ENCODE peak calls at places on chromosomes 13 and 19, in five cellular contexts. U, J, F, W and P are unnamed samples.

GRCh38 chr19:9039728-9040127 is 29.5 kb upstream of the MUC16 start:
- DNase-seq in J (no peak), W (no peak), F (no peak), U (no peak), P (no peak)

GRCh38 chr19:18073197-18073596 is 13.5 kb downstream of the IL12RB1 start:
- DNase-seq in U (no peak), F (no peak), W (no peak), J (no peak), P (no peak)

GRCh38 chr19:49361438-49362047 is 673 bp downstream of the TEAD2 start:
- DNase-seq in W (peak; percentile 20), U (no peak), J (no peak), F (peak; percentile 19), P (peak; percentile 27)

GRCh38 chr13:34162545-34162936 is 344.6 kb downstream of the RFC3 start:
- DNase-seq in W (no peak), F (no peak), J (no peak), U (no peak), P (no peak)

GRCh38 chr19:2045501-2046045 is 5.5 kb downstream of the MKNK2 start:
- DNase-seq in U (no peak), F (no peak), J (peak; percentile 19), W (no peak), P (no peak)

GRCh38 chr13:24244802-24245201 is 64.6 kb upstream of the C1QTNF9 start:
- DNase-seq in F (no peak), U (no peak), J (no peak), W (no peak), P (no peak)

GRCh38 chr13:92513672-92514071 is 712.9 kb upstream of the GPC6 start:
- DNase-seq in J (no peak), U (no peak), F (no peak), W (no peak), P (no peak)

GRCh38 chr13:95288899-95289500 is 12.3 kb downstream of the ABCC4 start:
- DNase-seq in J (no peak), W (no peak), U (no peak), F (no peak), P (peak; percentile 75)

GRCh38 chr19:47374876-47375693 is 26.0 kb downstream of the DHX34 start:
- DNase-seq in U (no peak), F (no peak), J (no peak), W (no peak), P (no peak)

GRCh38 chr19:15427991-15428471 is 9.2 kb upstream of the AKAP8L start:
- DNase-seq in U (no peak), J (no peak), F (no peak), W (no peak), P (no peak)

GRCh38 chr13:62110079-62110478 is 694.4 kb upstream of the PCDH20 start:
- DNase-seq in W (no peak), F (no peak), U (no peak), J (no peak), P (peak; percentile 7)

GRCh38 chr13:48583859-48584311 is 51.0 kb upstream of the RCBTB2 start:
- DNase-seq in F (no peak), J (no peak), U (no peak), W (no peak), P (no peak)

GRCh38 chr19:42433503-42434260 is 6.5 kb upstream of the LIPE start:
- DNase-seq in U (peak; percentile 67), F (peak; percentile 72), W (peak; percentile 38), J (peak; percentile 41), P (peak; percentile 92)

GRCh38 chr19:44903602-44904425 is 1.8 kb upstream of the APOE start:
- DNase-seq in U (peak; percentile 58), F (peak; percentile 77), W (peak; percentile 68), J (peak; percentile 79), P (peak; percentile 91)

GRCh38 chr19:45542234-45542668 is 35.0 kb downstream of the VASP start:
- DNase-seq in J (no peak), U (no peak), F (no peak), W (no peak), P (no peak)

GRCh38 chr13:71618154-71618553 is 248.8 kb downstream of the DACH1 start:
- DNase-seq in W (no peak), U (no peak), J (no peak), F (no peak), P (peak; percentile 60)

GRCh38 chr13:33524086-33524485 is 238.5 kb upstream of the STARD13 start:
- DNase-seq in U (no peak), W (no peak), F (no peak), J (no peak), P (no peak)

GRCh38 chr19:24140099-24140498 is 53.1 kb downstream of the ZNF254 start:
- DNase-seq in F (no peak), U (no peak), J (no peak), W (no peak), P (peak; percentile 45)

GRCh38 chr13:43785681-43786471 is 896 bp downstream of the ENOX1 start:
- DNase-seq in W (peak; percentile 28), U (no peak), J (peak; percentile 40), F (no peak), P (no peak)